ENCODE peak calls at places on chromosome 9, in nine cellular contexts. V is esophagus squamous epithelium; W is activated naive CD8-positive, alpha-beta T cell treated with anti-CD3 and anti-CD28 coated beads, Interleukin-2, amount 50 U/mL, for 24 hours; D is prostate gland; C is skeletal muscle cell; X is HEK293T; Y is activated CD8-positive, alpha-beta memory T cell treated with anti-CD3 and anti-CD28 coated beads for 4 hours; J is WTC11; S is left lung. K is an unnamed sample.
A peak's percentile ranks its signal among the peaks of the same experiment; 100 is the strongest.

GRCh38 chr9:76369583-76369982 is 24.6 kb downstream of the RFK start:
- DNase-seq in C (no peak), X (peak; percentile 21), S (no peak), J (no peak), V (no peak), D (no peak), Y (no peak), W (no peak), K (peak; percentile 19)

GRCh38 chr9:120353501-120353900 is 226.5 kb downstream of the CDK5RAP2 start:
- DNase-seq in X (no peak), W (no peak), C (no peak), Y (no peak), V (no peak), S (no peak), J (no peak), D (no peak), K (no peak)

GRCh38 chr9:105632807-105633206 is 29.4 kb upstream of the TAL2 start:
- DNase-seq in X (no peak), Y (no peak), S (no peak), J (no peak), V (no peak), W (no peak), C (no peak), D (no peak), K (no peak)

GRCh38 chr9:73038613-73039012 is 85.8 kb upstream of the ALDH1A1 start:
- DNase-seq in W (no peak), S (no peak), X (no peak), D (no peak), V (no peak), J (peak; percentile 12), C (peak; percentile 82), Y (no peak), K (no peak)

GRCh38 chr9:93132287-93132927 is 1.6 kb downstream of the NINJ1 start:
- DNase-seq in S (peak; percentile 81), J (no peak), V (no peak), X (no peak), W (no peak), D (peak; percentile 87), C (no peak), Y (no peak), K (no peak)

GRCh38 chr9:93038918-93039317 is 19.6 kb upstream of the SUSD3 start:
- DNase-seq in C (no peak), W (no peak), V (no peak), J (no peak), Y (no peak), S (no peak), X (no peak), D (no peak), K (no peak)

GRCh38 chr9:94005272-94005901 is 50.2 kb upstream of the BARX1 start:
- DNase-seq in C (no peak), X (no peak), Y (no peak), V (no peak), J (no peak), D (no peak), S (no peak), W (no peak), K (no peak)

GRCh38 chr9:126694206-126695081 is 80.7 kb downstream of the LMX1B start:
- DNase-seq in V (no peak), W (no peak), X (no peak), J (peak; percentile 8), S (no peak), C (no peak), D (no peak), Y (no peak), K (no peak)

GRCh38 chr9:2545881-2546490 is 75.6 kb upstream of the VLDLR start:
- DNase-seq in V (no peak), D (no peak), Y (no peak), S (no peak), W (no peak), X (no peak), J (no peak), C (no peak), K (no peak)

GRCh38 chr9:20884985-20885593 is 146.4 kb downstream of the HACD4 start:
- DNase-seq in D (peak; percentile 15), V (no peak), X (peak; percentile 50), J (peak; percentile 65), Y (peak; percentile 30), W (peak; percentile 59), C (no peak), S (no peak), K (peak; percentile 26)

GRCh38 chr9:5510360-5510931 is at the start of gene PDCD1LG2:
- DNase-seq in X (no peak), D (no peak), C (peak; percentile 54), J (no peak), Y (no peak), W (peak; percentile 50), V (no peak), S (no peak), K (no peak)